ENCODE peak calls at places on chromosomes 2 and 18, in five cellular contexts. N, P, M, I and L are unnamed samples.

GRCh38 chr2:240431663-240432424 is 3.6 kb upstream of the GPC1 start:
- DNase-seq in N (no peak), P (no peak), M (peak), I (no peak), L (no peak)

GRCh38 chr2:239399404-239399999 is 1.3 kb downstream of the HDAC4 start:
- DNase-seq in M (peak), P (peak), I (peak), N (peak), L (peak)

GRCh38 chr2:118197011-118197695 is 108.9 kb downstream of the INSIG2 start:
- DNase-seq in N (no peak), I (no peak), M (no peak), P (peak), L (no peak)

GRCh38 chr18:2139676-2140075 is 431.6 kb downstream of the METTL4 start:
- DNase-seq in M (no peak), N (no peak), P (no peak), I (no peak), L (no peak)

GRCh38 chr18:46510386-46510785 is 146.6 kb downstream of the LOXHD1 start:
- DNase-seq in I (no peak), M (no peak), N (no peak), P (no peak), L (no peak)

GRCh38 chr2:216650607-216651229 is 17.5 kb downstream of the IGFBP2 start:
- DNase-seq in M (no peak), P (no peak), N (no peak), I (no peak), L (no peak)

GRCh38 chr2:217430916-217431576 is 571.2 kb upstream of the TNP1 start:
- DNase-seq in M (no peak), P (no peak), I (no peak), N (no peak), L (no peak)

GRCh38 chr2:146818122-146818521 is 1026.7 kb upstream of the ACVR2A start:
- DNase-seq in I (no peak), N (no peak), P (peak), M (no peak), L (no peak)

GRCh38 chr2:62197609-62198236 is 1.8 kb downstream of the B3GNT2 start:
- DNase-seq in P (peak), N (no peak), I (no peak), M (peak), L (no peak)

GRCh38 chr2:203225423-203226039 is 13.3 kb upstream of the CYP20A1 start:
- DNase-seq in N (peak), M (no peak), P (peak), I (peak), L (peak)

GRCh38 chr2:234676859-234677450 is 180.1 kb upstream of the ARL4C start:
- DNase-seq in P (peak), M (no peak), N (no peak), I (no peak), L (no peak)

GRCh38 chr2:101751875-101752619 is 54.5 kb downstream of the MAP4K4 start:
- DNase-seq in M (no peak), N (no peak), I (no peak), P (no peak), L (no peak)

GRCh38 chr2:236991874-236992273 is 93.8 kb upstream of the COPS8 start:
- DNase-seq in P (no peak), N (no peak), I (no peak), M (no peak), L (no peak)

GRCh38 chr2:19883486-19883885 is 18.3 kb downstream of the TTC32 start:
- DNase-seq in N (no peak), M (no peak), I (no peak), P (no peak), L (no peak)

GRCh38 chr2:42928161-42928691 is 135.8 kb upstream of the HAAO start:
- DNase-seq in P (no peak), I (no peak), M (no peak), N (no peak), L (no peak)

GRCh38 chr2:54556659-54557121 is 100.6 kb downstream of the SPTBN1 start:
- DNase-seq in P (no peak), M (no peak), N (no peak), I (no peak), L (no peak)

GRCh38 chr18:61329398-61329797 is 3.8 kb upstream of the CDH20 start:
- DNase-seq in I (no peak), M (no peak), N (no peak), P (no peak), L (no peak)

GRCh38 chr2:143936758-143937562 is 583.0 kb downstream of the ZEB2 start:
- DNase-seq in N (no peak), I (no peak), P (peak), M (peak), L (peak)

GRCh38 chr18:39341106-39341505 is 1775.5 kb upstream of the CELF4 start:
- DNase-seq in P (no peak), I (no peak), N (no peak), M (no peak), L (no peak)

GRCh38 chr2:15919716-15920444 is 20.5 kb upstream of the MYCN start:
- DNase-seq in P (no peak), I (no peak), N (no peak), M (no peak), L (peak)

GRCh38 chr18:59730896-59731295 is 33.7 kb upstream of the CCBE1 start:
- DNase-seq in P (no peak), N (no peak), M (no peak), I (no peak), L (no peak)

GRCh38 chr2:112159454-112159921 is 21.3 kb downstream of the FBLN7 start:
- DNase-seq in M (no peak), P (no peak), I (no peak), N (no peak), L (no peak)

GRCh38 chr2:41966920-41967319 is 80.9 kb upstream of the PKDCC start:
- DNase-seq in N (no peak), I (no peak), P (no peak), M (peak), L (no peak)

GRCh38 chr18:52408800-52409302 is 68.9 kb downstream of the DCC start:
- DNase-seq in P (no peak), M (no peak), I (no peak), N (no peak), L (no peak)

DNA sequence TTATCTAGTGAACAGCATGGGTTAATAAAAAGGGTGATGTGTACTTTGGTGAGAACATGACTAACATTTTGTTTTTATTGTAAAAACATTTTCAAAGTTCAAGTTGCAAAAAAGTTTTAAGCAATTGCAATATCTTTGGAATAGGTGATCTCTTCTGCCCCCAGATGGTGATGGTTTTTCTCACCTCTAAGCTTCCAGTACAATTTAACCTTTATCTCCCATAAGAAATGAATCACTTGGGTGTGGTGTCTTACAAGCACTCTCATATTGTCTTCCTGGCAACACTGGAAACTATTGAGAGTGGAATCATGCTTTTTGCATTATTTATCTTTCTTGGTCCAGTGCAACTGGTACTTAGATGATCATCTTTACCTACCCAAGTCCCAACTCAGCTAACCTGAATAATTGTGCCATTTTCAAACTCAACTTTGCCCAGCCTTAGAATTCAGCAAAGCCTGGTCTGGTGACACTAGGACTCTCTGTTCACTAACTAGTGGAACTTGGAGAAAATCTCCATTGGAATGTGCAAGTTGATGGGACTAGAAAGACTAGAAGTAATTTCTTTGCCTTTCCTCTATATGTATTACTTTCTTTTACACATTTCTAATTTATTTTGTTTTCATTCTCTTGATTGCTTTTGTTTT is 964.6 kb upstream of the ZEB2 start:
- DNase-seq in I (no peak), P (peak), N (no peak), M (no peak), L (no peak)
- TF ChIP-seq CTCF in I (no peak), P (peak), N (no peak), M (peak), L (peak)

DNA sequence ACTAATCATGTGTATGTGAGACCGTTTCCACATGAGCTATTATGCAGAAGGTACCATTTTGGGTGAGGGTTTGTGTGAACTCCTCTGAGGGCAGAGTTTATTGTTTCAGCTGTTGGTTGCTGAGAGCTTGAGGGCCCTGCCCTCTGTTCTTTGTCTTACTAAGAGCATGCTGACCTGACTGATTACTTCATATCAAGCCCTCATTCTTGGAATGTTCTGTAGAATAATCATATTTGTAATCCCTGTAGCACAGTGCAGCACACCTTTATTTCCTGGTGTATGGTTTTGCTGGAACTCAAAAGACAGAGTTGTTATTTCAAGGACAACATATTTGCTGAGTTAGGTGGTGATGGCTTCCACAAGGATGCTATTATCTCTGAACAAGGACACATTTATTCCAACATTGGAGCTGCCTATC is 118.5 kb downstream of the GALNT3 start:
- DNase-seq in P (no peak), I (no peak), N (no peak), M (no peak), L (no peak)
- H3K27ac ChIP-seq in P (no peak), I (no peak), N (no peak), M (no peak), L (no peak)

DNA sequence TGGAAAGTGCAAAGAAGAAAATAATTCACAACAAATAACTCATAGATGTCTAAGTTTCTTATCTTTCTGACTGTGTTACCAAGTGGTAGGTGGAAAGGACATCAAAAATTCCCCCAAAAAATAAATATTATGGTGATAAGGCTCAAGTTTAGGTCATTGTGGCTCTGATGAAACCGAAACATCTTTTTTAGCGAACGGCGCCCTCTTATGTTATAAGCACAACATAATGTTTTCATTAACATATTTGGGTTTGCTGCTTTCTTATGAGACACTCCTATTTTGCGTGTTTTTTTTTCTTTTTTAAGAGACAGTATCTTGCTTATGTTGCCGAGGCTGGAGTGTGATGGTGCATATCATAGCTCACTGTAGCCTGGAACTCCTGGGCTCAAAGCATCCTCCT is 38.6 kb upstream of the SLC35G4 start:
- DNase-seq in M (no peak), I (no peak), P (no peak), N (no peak), L (peak)
- TF ChIP-seq CTCF in M (no peak), I (no peak), P (no peak), N (no peak), L (peak)

GRCh38 chr2:99640568-99641215 is 150.9 kb upstream of the REV1 start:
- DNase-seq in P (no peak), M (no peak), I (no peak), N (no peak), L (no peak)

GRCh38 chr2:99637157-99637697 is 147.4 kb upstream of the REV1 start:
- DNase-seq in I (no peak), M (no peak), P (no peak), N (no peak), L (no peak)

GRCh38 chr2:99636432-99637034 is 146.7 kb upstream of the REV1 start:
- DNase-seq in I (no peak), P (no peak), N (no peak), M (peak), L (no peak)

GRCh38 chr2:99635710-99636431 is 146.1 kb upstream of the REV1 start:
- DNase-seq in P (no peak), I (no peak), N (no peak), M (no peak), L (no peak)

GRCh38 chr2:99638791-99639190 is 149.0 kb upstream of the REV1 start:
- DNase-seq in P (no peak), M (no peak), I (no peak), N (no peak), L (no peak)
- H3K27ac ChIP-seq in P (no peak), M (no peak), I (no peak), N (no peak), L (no peak)

GRCh38 chr2:45616663-45617411 is 5.8 kb upstream of the SRBD1 start:
- DNase-seq in N (no peak), P (peak), M (no peak), I (no peak), L (no peak)

GRCh38 chr2:45612741-45613140 is 1.7 kb upstream of the SRBD1 start:
- DNase-seq in P (no peak), N (no peak), I (no peak), M (no peak), L (no peak)

GRCh38 chr2:45614871-45615270 is 3.8 kb upstream of the SRBD1 start:
- DNase-seq in P (no peak), N (no peak), I (no peak), M (no peak), L (no peak)

GRCh38 chr2:45614330-45614729 is 3.3 kb upstream of the SRBD1 start:
- DNase-seq in N (no peak), P (no peak), I (no peak), M (no peak), L (no peak)

GRCh38 chr2:45617496-45617895 is 6.4 kb upstream of the SRBD1 start:
- DNase-seq in N (no peak), I (no peak), M (no peak), P (no peak), L (no peak)
- TF ChIP-seq CTCF in N (no peak), I (no peak), M (no peak), P (no peak), L (no peak)

DNA sequence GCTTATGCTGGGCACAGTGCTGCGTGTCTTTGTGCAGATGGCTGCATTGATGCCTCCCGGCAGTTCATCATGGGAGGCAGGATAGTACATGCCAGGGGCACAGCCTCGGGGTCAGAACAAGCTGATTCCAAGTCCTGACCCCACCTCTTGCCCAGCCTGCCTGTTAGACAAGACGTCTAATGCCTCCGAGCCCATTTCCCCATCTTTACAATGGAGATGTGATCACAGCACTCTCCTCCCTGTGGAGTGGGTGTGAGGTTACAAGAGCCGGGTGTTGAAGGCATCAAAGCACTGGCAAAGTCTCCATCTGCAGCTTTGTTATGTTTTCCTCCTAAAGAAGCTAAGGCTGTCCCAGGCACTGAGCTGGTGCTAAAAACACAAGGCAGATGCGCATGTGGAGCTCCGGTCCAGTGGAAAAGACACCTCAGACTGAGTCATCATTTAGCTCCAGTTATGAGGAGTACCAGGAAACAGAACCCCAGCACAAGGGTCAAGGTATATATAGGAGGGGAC is 125.7 kb upstream of the EPAS1 start:
- DNase-seq in P (peak), M (no peak), N (no peak), I (no peak), L (no peak)
- H3K27ac ChIP-seq in P (no peak), M (no peak), N (no peak), I (no peak), L (no peak)

DNA sequence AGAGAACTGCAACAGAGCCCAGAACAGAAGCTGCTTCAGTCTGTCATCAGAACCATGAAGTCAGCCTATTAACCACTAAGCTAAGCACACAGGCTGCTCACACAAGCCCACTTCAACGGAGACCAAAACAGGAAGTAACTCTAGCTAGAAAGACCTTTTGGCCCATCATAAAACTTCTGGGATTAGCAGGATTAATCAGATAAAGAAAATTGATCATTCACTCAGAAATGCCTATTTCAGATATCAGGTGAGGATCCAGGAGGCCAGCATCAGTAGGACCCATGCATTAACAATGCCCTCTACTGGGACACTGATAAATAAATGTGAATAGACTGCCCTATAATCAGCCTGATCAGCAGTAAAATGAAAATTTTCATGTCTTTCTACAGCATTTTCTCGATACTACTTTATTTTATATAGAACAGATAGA is 101.4 kb downstream of the WDPCP start:
- DNase-seq in P (peak), I (no peak), N (no peak), M (no peak), L (no peak)
- TF ChIP-seq CTCF in P (no peak), I (no peak), N (no peak), M (peak), L (peak)

GRCh38 chr2:37809525-37809924 is 115.6 kb upstream of the RMDN2 start:
- DNase-seq in N (no peak), P (peak), M (no peak), I (no peak), L (peak)
- H3K27ac ChIP-seq in N (no peak), P (no peak), M (no peak), I (no peak), L (no peak)